ENCODE peak calls at places on chromosomes 2 and 18, in six cellular contexts. F is CD8-positive, alpha-beta T cell; D is H7; P is astrocyte of the spinal cord; N is CD8-positive, alpha-beta memory T cell; Q is psoas muscle. K is an unnamed sample.

GRCh38 chr2:13193075-13193474 is 476.3 kb downstream of the TRIB2 start:
- DNase-seq in F (no peak), D (no peak), P (peak), N (no peak), Q (no peak), K (no peak)

GRCh38 chr2:144414324-144414845 is 105.5 kb downstream of the ZEB2 start:
- DNase-seq in F (no peak), D (no peak), P (peak), N (no peak), Q (peak), K (no peak)

GRCh38 chr18:77054606-77055428 is 77.8 kb downstream of the MBP start:
- DNase-seq in F (peak), D (peak), P (peak), N (peak), Q (peak), K (peak)

GRCh38 chr2:209463835-209464234 is 40.0 kb downstream of the MAP2 start:
- DNase-seq in F (no peak), D (no peak), P (no peak), N (no peak), Q (no peak), K (no peak)

GRCh38 chr18:43780782-43781340 is 503.6 kb upstream of the SYT4 start:
- DNase-seq in F (no peak), D (no peak), P (peak), N (no peak), Q (no peak), K (no peak)

GRCh38 chr2:159506764-159507406 is 109.5 kb downstream of the BAZ2B start:
- DNase-seq in F (no peak), D (no peak), P (peak), N (no peak), Q (no peak), K (no peak)

GRCh38 chr2:214265991-214266489 is 144.8 kb upstream of the VWC2L start:
- DNase-seq in F (no peak), D (no peak), P (peak), N (no peak), Q (no peak), K (no peak)

GRCh38 chr2:222655406-222655747 is 515 bp downstream of the FARSB start:
- DNase-seq in F (no peak), D (no peak), P (peak), N (no peak), Q (no peak), K (no peak)

GRCh38 chr2:119739580-119740255 is 20.0 kb upstream of the PTPN4 start:
- DNase-seq in F (no peak), D (no peak), P (no peak), N (no peak), Q (no peak), K (no peak)

GRCh38 chr2:218073185-218073584 is 4.1 kb downstream of the RUFY4 start:
- DNase-seq in F (no peak), D (no peak), P (no peak), N (no peak), Q (no peak), K (no peak)

GRCh38 chr18:1488957-1489356 is 584.3 kb downstream of the ADCYAP1 start:
- DNase-seq in F (no peak), D (no peak), P (no peak), N (no peak), Q (no peak), K (no peak)

GRCh38 chr2:238220892-238221521 is 17.5 kb upstream of the ILKAP start:
- DNase-seq in F (no peak), D (peak), P (no peak), N (no peak), Q (no peak), K (no peak)

GRCh38 chr18:58257461-58257860 is 213.4 kb downstream of the NEDD4L start:
- DNase-seq in F (no peak), D (no peak), P (peak), N (no peak), Q (no peak), K (no peak)

GRCh38 chr2:63590621-63591408 is 2.1 kb downstream of the MDH1 start:
- DNase-seq in F (no peak), D (no peak), P (no peak), N (no peak), Q (no peak), K (peak)

GRCh38 chr2:44866131-44866530 is 75.4 kb upstream of the SIX3 start:
- DNase-seq in F (no peak), D (no peak), P (no peak), N (no peak), Q (no peak), K (no peak)

GRCh38 chr2:147910990-147911473 is 66.2 kb downstream of the ACVR2A start:
- DNase-seq in F (peak), D (no peak), P (peak), N (no peak), Q (no peak), K (peak)

GRCh38 chr18:39184176-39184575 is 1618.6 kb upstream of the CELF4 start:
- DNase-seq in F (no peak), D (no peak), P (no peak), N (no peak), Q (no peak), K (no peak)

GRCh38 chr2:201735486-201735885 is 37.0 kb upstream of the MPP4 start:
- DNase-seq in F (no peak), D (no peak), P (peak), N (no peak), Q (no peak), K (no peak)

GRCh38 chr2:116810071-116810470 is 1004.4 kb upstream of the DDX18 start:
- DNase-seq in F (no peak), D (no peak), P (peak), N (no peak), Q (no peak), K (no peak)

GRCh38 chr2:46717733-46718121 is 197.9 kb downstream of the MCFD2 start:
- DNase-seq in F (no peak), D (no peak), P (peak), N (no peak), Q (no peak), K (no peak)

GRCh38 chr2:221431477-221431876 is 140.6 kb downstream of the EPHA4 start:
- DNase-seq in F (no peak), D (no peak), P (no peak), N (no peak), Q (no peak), K (no peak)

GRCh38 chr2:221429741-221430491 is 142.2 kb downstream of the EPHA4 start:
- DNase-seq in F (no peak), D (no peak), P (peak), N (no peak), Q (no peak), K (no peak)

GRCh38 chr2:221434155-221434554 is 137.9 kb downstream of the EPHA4 start:
- DNase-seq in F (no peak), D (no peak), P (peak), N (no peak), Q (no peak), K (no peak)

GRCh38 chr2:221435161-221435560 is 136.9 kb downstream of the EPHA4 start:
- DNase-seq in F (no peak), D (no peak), P (no peak), N (no peak), Q (no peak), K (no peak)
- H3K4me3 ChIP-seq in F (no peak), D (no peak), P (no peak), N (no peak), Q (no peak), K (no peak)

GRCh38 chr2:127985735-127986134 is 42.1 kb downstream of the SAP130 start:
- DNase-seq in F (no peak), D (no peak), P (no peak), N (no peak), Q (no peak), K (no peak)
- H3K4me3 ChIP-seq in F (no peak), D (no peak), P (no peak), N (no peak), Q (no peak), K (no peak)

GRCh38 chr2:176099737-176100546 is at the start of gene HOXD12:
- DNase-seq in F (no peak), D (peak), P (no peak), N (no peak), Q (no peak), K (no peak)
- H3K4me3 ChIP-seq in F (no peak), D (peak), P (no peak), N (no peak), Q (peak), K (no peak)

GRCh38 chr2:197261808-197262226 is 48.8 kb downstream of the ANKRD44 start:
- DNase-seq in F (no peak), D (no peak), P (peak), N (no peak), Q (no peak), K (no peak)
- H3K4me3 ChIP-seq in F (peak), D (no peak), P (no peak), N (peak), Q (no peak), K (no peak)

DNA sequence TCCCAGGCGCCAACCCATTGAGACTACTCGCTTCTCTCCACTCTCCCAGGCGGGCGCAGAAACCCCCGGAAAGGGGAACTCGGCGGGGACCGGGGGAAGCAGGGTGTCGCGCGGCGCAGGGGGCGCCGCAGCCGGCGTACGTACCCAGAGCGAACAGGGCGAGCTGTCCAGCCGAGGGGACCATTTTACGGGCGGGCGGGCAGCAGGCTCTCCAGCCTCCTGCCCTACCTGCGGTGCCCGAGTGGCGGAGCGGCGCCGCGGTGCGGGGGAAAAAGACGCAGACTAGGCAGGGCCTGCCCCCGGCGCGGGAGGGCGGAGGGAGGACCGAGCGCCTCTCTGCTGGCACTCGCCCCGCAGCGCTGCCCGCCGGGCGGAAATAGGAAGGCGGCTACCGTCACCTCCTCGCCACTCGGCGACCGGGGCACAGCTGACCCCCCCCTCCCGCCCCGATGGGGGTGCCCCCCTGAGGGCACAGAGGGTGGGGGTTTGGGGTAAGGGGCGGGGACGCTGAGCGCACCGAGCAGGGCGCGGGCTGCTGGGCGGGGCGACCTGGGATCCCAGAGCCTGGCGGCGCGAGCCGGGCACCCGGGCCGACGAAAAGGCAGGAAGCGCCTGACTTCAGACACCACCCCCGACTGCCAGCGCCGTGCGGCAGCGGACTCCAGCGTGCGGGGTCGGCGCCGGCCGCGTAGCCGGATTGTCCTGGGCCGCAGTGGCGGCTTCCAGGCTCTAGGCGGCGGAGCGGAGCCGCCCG is at the start of gene TGFA:
- DNase-seq in F (peak), D (peak), P (peak), N (peak), Q (peak), K (no peak)
- H3K4me3 ChIP-seq in F (peak), D (peak), P (peak), N (peak), Q (peak), K (peak)

K was measured in tibial nerve.